ENCODE peak calls at places on chromosomes 6 and 20, in nine cellular contexts. One of them, this sample, is unnamed.

GRCh38 chr20:3729811-3730550 is 2.5 kb upstream of the HSPA12B start:
- DNase-seq in suprapubic skin: no peak
- DNase-seq in psoas muscle: no peak
- DNase-seq in kidney epithelial cell: no peak
- DNase-seq in fibroblast of pulmonary artery: no peak
- DNase-seq in GM06990: no peak
- DNase-seq in A549: no peak
- DNase-seq in ascending aorta: no peak
- DNase-seq in astrocyte: no peak
- DNase-seq in this sample: no peak

GRCh38 chr6:3291346-3291745 is 32.6 kb downstream of the PSMG4 start:
- DNase-seq in A549: no peak
- DNase-seq in fibroblast of pulmonary artery: no peak
- DNase-seq in suprapubic skin: no peak
- DNase-seq in ascending aorta: no peak
- DNase-seq in astrocyte: no peak
- DNase-seq in GM06990: no peak
- DNase-seq in psoas muscle: no peak
- DNase-seq in kidney epithelial cell: no peak
- DNase-seq in this sample: no peak

GRCh38 chr6:95095271-95095670 is 482.1 kb upstream of the MANEA start:
- DNase-seq in kidney epithelial cell: no peak
- DNase-seq in fibroblast of pulmonary artery: no peak
- DNase-seq in psoas muscle: no peak
- DNase-seq in astrocyte: no peak
- DNase-seq in GM06990: no peak
- DNase-seq in A549: no peak
- DNase-seq in suprapubic skin: no peak
- DNase-seq in ascending aorta: no peak
- DNase-seq in this sample: no peak

GRCh38 chr6:40444307-40444706 is 142.9 kb downstream of the LRFN2 start:
- DNase-seq in fibroblast of pulmonary artery: no peak
- DNase-seq in psoas muscle: no peak
- DNase-seq in A549: no peak
- DNase-seq in suprapubic skin: no peak
- DNase-seq in GM06990: no peak
- DNase-seq in ascending aorta: no peak
- DNase-seq in astrocyte: no peak
- DNase-seq in kidney epithelial cell: no peak
- DNase-seq in this sample: no peak

GRCh38 chr20:34522969-34523871 is 7.0 kb downstream of the DYNLRB1 start:
- DNase-seq in A549: peak; percentile 82
- DNase-seq in psoas muscle: peak; percentile 60
- DNase-seq in ascending aorta: no peak
- DNase-seq in fibroblast of pulmonary artery: peak; percentile 83
- DNase-seq in suprapubic skin: no peak
- DNase-seq in kidney epithelial cell: no peak
- DNase-seq in GM06990: peak; percentile 60
- DNase-seq in astrocyte: peak; percentile 46
- DNase-seq in this sample: peak; percentile 76

GRCh38 chr20:47120346-47120745 is 225.7 kb downstream of the EYA2 start:
- DNase-seq in ascending aorta: no peak
- DNase-seq in suprapubic skin: no peak
- DNase-seq in kidney epithelial cell: no peak
- DNase-seq in astrocyte: no peak
- DNase-seq in A549: no peak
- DNase-seq in GM06990: no peak
- DNase-seq in psoas muscle: no peak
- DNase-seq in fibroblast of pulmonary artery: no peak
- DNase-seq in this sample: no peak

GRCh38 chr6:32785781-32786533 is 22.6 kb upstream of the HLA-DQB2 start:
- DNase-seq in fibroblast of pulmonary artery: peak; percentile 70
- DNase-seq in psoas muscle: no peak
- DNase-seq in GM06990: no peak
- DNase-seq in ascending aorta: no peak
- DNase-seq in A549: peak; percentile 46
- DNase-seq in suprapubic skin: no peak
- DNase-seq in astrocyte: peak; percentile 22
- DNase-seq in kidney epithelial cell: no peak
- DNase-seq in this sample: peak; percentile 72

GRCh38 chr20:17757496-17757895 is 57.7 kb downstream of the BANF2 start:
- DNase-seq in ascending aorta: no peak
- DNase-seq in fibroblast of pulmonary artery: no peak
- DNase-seq in kidney epithelial cell: no peak
- DNase-seq in psoas muscle: no peak
- DNase-seq in GM06990: no peak
- DNase-seq in astrocyte: no peak
- DNase-seq in A549: no peak
- DNase-seq in suprapubic skin: no peak
- DNase-seq in this sample: no peak

GRCh38 chr6:165936096-165936495 is 231.6 kb downstream of the TBXT start:
- DNase-seq in astrocyte: no peak
- DNase-seq in kidney epithelial cell: no peak
- DNase-seq in ascending aorta: no peak
- DNase-seq in fibroblast of pulmonary artery: no peak
- DNase-seq in GM06990: no peak
- DNase-seq in suprapubic skin: no peak
- DNase-seq in psoas muscle: no peak
- DNase-seq in A549: no peak
- DNase-seq in this sample: no peak

GRCh38 chr6:165929607-165930006 is 238.0 kb downstream of the TBXT start:
- DNase-seq in astrocyte: no peak
- DNase-seq in A549: no peak
- DNase-seq in suprapubic skin: no peak
- DNase-seq in fibroblast of pulmonary artery: no peak
- DNase-seq in GM06990: no peak
- DNase-seq in kidney epithelial cell: no peak
- DNase-seq in ascending aorta: no peak
- DNase-seq in psoas muscle: no peak
- DNase-seq in this sample: no peak

GRCh38 chr6:165936660-165937059 is 231.0 kb downstream of the TBXT start:
- DNase-seq in kidney epithelial cell: no peak
- DNase-seq in astrocyte: no peak
- DNase-seq in fibroblast of pulmonary artery: no peak
- DNase-seq in GM06990: no peak
- DNase-seq in A549: no peak
- DNase-seq in ascending aorta: no peak
- DNase-seq in psoas muscle: no peak
- DNase-seq in suprapubic skin: no peak
- DNase-seq in this sample: no peak

GRCh38 chr6:165930668-165931067 is 237.0 kb downstream of the TBXT start:
- DNase-seq in astrocyte: no peak
- DNase-seq in ascending aorta: no peak
- DNase-seq in suprapubic skin: no peak
- DNase-seq in A549: no peak
- DNase-seq in kidney epithelial cell: no peak
- DNase-seq in GM06990: no peak
- DNase-seq in psoas muscle: no peak
- DNase-seq in fibroblast of pulmonary artery: no peak
- DNase-seq in this sample: no peak

DNA sequence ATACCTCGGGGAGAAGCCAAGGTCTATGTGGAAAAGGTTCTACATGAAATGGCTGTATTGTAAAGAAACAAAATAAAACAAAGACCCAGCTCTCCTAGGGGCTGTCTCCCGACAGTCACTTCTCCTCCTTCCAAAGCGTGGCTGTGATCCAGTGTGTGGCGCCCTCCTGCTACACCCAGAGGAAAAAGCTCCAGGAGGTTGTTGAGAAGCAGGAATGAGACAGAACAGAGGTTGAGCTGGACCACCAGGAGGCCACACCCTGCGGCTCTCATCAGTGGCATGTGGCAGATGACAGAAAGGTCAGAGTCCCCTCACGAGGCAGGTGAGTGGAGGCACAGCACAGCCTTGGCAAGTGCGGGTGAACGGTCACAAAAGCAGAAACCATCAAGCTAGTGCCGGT is 236.0 kb downstream of the TBXT start:
- DNase-seq in fibroblast of pulmonary artery: no peak
- DNase-seq in ascending aorta: no peak
- DNase-seq in psoas muscle: no peak
- DNase-seq in A549: no peak
- DNase-seq in astrocyte: no peak
- DNase-seq in kidney epithelial cell: no peak
- DNase-seq in GM06990: no peak
- DNase-seq in suprapubic skin: no peak
- DNase-seq in this sample: no peak
- H3K4me3 ChIP-seq in fibroblast of pulmonary artery: no peak overlapping the region
- H3K4me3 ChIP-seq in ascending aorta: no peak overlapping the region
- H3K4me3 ChIP-seq in psoas muscle: no peak overlapping the region
- H3K4me3 ChIP-seq in A549: no peak overlapping the region
- H3K4me3 ChIP-seq in astrocyte: no peak overlapping the region
- H3K4me3 ChIP-seq in kidney epithelial cell: no peak overlapping the region
- H3K4me3 ChIP-seq in GM06990: no peak overlapping the region
- H3K4me3 ChIP-seq in suprapubic skin: no peak overlapping the region
- H3K4me3 ChIP-seq in this sample: no peak overlapping the region

GRCh38 chr20:50792708-50793574 is 1.9 kb upstream of the BCAS4 start:
- DNase-seq in astrocyte: peak; percentile 22
- DNase-seq in suprapubic skin: no peak
- DNase-seq in ascending aorta: no peak
- DNase-seq in kidney epithelial cell: no peak
- DNase-seq in A549: no peak
- DNase-seq in psoas muscle: no peak
- DNase-seq in fibroblast of pulmonary artery: no peak
- DNase-seq in GM06990: no peak
- DNase-seq in this sample: no peak

GRCh38 chr20:50794181-50794845 is 548 bp upstream of the BCAS4 start:
- DNase-seq in astrocyte: no peak
- DNase-seq in GM06990: no peak
- DNase-seq in A549: no peak
- DNase-seq in ascending aorta: no peak
- DNase-seq in suprapubic skin: no peak
- DNase-seq in fibroblast of pulmonary artery: no peak
- DNase-seq in psoas muscle: no peak
- DNase-seq in kidney epithelial cell: no peak
- DNase-seq in this sample: no peak

GRCh38 chr20:50798650-50799049 is 3.8 kb downstream of the BCAS4 start:
- DNase-seq in kidney epithelial cell: no peak
- DNase-seq in astrocyte: no peak
- DNase-seq in suprapubic skin: no peak
- DNase-seq in GM06990: no peak
- DNase-seq in fibroblast of pulmonary artery: no peak
- DNase-seq in psoas muscle: no peak
- DNase-seq in A549: no peak
- DNase-seq in ascending aorta: no peak
- DNase-seq in this sample: peak; percentile 43

GRCh38 chr20:50797142-50797541 is 2.3 kb downstream of the BCAS4 start:
- DNase-seq in suprapubic skin: no peak
- DNase-seq in kidney epithelial cell: no peak
- DNase-seq in GM06990: no peak
- DNase-seq in fibroblast of pulmonary artery: no peak
- DNase-seq in astrocyte: no peak
- DNase-seq in ascending aorta: no peak
- DNase-seq in A549: no peak
- DNase-seq in psoas muscle: no peak
- DNase-seq in this sample: no peak

DNA sequence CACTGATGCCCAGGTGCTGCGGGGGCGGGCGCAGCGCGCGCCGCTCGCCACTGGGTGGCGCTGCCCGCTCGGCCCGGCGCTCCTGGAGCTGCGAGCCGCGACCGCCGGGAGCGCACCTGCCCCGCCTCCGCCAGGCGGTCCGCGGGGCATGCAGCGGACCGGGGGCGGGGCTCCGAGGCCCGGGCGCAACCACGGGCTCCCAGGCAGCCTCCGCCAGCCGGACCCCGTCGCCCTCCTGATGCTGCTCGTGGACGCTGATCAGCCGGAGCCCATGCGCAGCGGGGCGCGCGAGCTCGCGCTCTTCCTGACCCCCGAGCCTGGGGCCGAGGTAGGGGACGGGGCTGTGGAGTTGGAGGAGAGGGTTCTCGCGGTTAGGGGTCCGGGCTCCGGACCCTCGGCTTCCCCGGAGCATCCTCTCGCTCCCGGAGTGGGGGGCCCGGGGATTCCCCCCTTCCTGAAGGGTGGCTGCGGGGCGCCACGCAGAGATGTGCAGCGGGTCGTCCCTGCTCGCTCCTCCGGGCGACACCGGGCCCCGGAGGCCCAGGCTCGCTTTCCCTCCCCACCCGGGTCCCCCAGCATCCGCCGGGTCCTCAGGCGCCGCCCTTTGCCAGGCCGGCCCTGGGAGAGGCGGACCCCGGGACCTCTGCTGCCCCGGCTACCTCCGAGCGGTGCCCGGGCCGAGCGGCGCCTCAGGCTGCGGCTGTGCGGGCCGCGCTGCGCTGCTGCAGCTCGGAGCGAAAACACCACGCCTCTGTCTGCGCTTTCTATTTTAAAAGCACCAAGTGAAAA is at the start of gene BCAS4:
- DNase-seq in suprapubic skin: peak; percentile 71
- DNase-seq in psoas muscle: peak; percentile 67
- DNase-seq in A549: peak; percentile 84
- DNase-seq in astrocyte: peak; percentile 45
- DNase-seq in kidney epithelial cell: peak; percentile 38
- DNase-seq in fibroblast of pulmonary artery: peak; percentile 78
- DNase-seq in ascending aorta: peak; percentile 16
- DNase-seq in GM06990: peak; percentile 95
- DNase-seq in this sample: peak; percentile 83
- TF ChIP-seq CTCF in suprapubic skin: peak; percentile 94
- TF ChIP-seq CTCF in psoas muscle: peak; percentile 95
- TF ChIP-seq CTCF in A549: peak; percentile 98
- TF ChIP-seq CTCF in astrocyte: peak; percentile 72
- TF ChIP-seq CTCF in kidney epithelial cell: no peak
- TF ChIP-seq CTCF in fibroblast of pulmonary artery: peak; percentile 39
- TF ChIP-seq CTCF in ascending aorta: no peak
- TF ChIP-seq CTCF in GM06990: peak; percentile 50
- TF ChIP-seq CTCF in this sample: peak; percentile 50

DNA sequence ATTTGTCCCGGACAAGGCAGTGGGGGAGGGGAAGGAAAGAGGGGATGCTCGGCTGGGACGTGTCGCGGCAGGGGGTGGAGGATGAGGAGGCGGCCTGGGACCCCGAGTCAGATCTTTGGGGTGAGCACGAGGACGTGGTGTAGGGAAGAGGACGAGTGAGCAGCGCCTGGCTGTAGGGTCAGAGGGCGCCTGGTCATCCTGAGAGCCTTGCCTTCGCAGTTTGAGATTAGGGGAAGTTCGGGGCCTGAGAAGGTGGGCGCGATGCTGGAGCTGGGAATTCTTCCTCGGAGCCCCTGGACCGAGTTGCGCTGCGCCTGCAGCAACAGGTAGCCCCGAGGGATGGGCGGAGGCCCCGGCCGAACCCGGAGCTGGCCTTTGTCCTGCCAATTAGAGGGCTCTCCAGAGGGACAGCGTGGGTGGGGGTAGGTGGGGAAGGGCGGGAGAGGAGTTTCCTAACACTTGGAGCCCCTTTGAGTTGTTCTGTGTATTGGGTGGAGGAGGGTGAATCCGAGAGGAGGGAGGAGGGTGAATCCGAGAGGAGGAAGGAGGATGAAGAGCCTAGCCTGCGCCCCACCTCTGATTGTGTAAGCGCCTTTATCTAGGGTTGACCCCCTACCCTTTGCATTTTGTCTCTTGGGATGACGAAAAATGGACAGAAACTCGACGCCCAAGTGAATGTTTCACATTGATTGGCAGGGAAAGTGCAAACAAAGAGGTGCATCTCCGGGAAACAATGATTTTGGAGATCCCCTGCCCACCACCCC is 72.1 kb downstream of the SOX4 start:
- DNase-seq in A549: no peak
- DNase-seq in GM06990: peak; percentile 25
- DNase-seq in fibroblast of pulmonary artery: no peak
- DNase-seq in kidney epithelial cell: no peak
- DNase-seq in suprapubic skin: no peak
- DNase-seq in psoas muscle: no peak
- DNase-seq in astrocyte: no peak
- DNase-seq in ascending aorta: no peak
- DNase-seq in this sample: peak; percentile 8
- H3K4me3 ChIP-seq in A549: no peak overlapping the region
- H3K4me3 ChIP-seq in GM06990: peak overlapping the region; percentile 44
- H3K4me3 ChIP-seq in fibroblast of pulmonary artery: peak overlapping the region; percentile 69
- H3K4me3 ChIP-seq in kidney epithelial cell: peak overlapping the region; percentile 77
- H3K4me3 ChIP-seq in suprapubic skin: peak overlapping the region; percentile 56
- H3K4me3 ChIP-seq in psoas muscle: peak overlapping the region; percentile 67
- H3K4me3 ChIP-seq in astrocyte: peak overlapping the region; percentile 62
- H3K4me3 ChIP-seq in ascending aorta: peak overlapping the region; percentile 76
- H3K4me3 ChIP-seq in this sample: peak overlapping the region; percentile 63

GRCh38 chr6:7721654-7722053 is 4.2 kb upstream of the BMP6 start:
- DNase-seq in GM06990: no peak
- DNase-seq in suprapubic skin: no peak
- DNase-seq in kidney epithelial cell: no peak
- DNase-seq in A549: peak; percentile 55
- DNase-seq in astrocyte: no peak
- DNase-seq in ascending aorta: no peak
- DNase-seq in fibroblast of pulmonary artery: peak; percentile 69
- DNase-seq in psoas muscle: no peak
- DNase-seq in this sample: peak; percentile 73
- TF ChIP-seq CTCF in GM06990: peak; percentile 12
- TF ChIP-seq CTCF in suprapubic skin: no peak
- TF ChIP-seq CTCF in kidney epithelial cell: no peak
- TF ChIP-seq CTCF in A549: peak; percentile 53
- TF ChIP-seq CTCF in astrocyte: peak; percentile 37
- TF ChIP-seq CTCF in ascending aorta: peak; percentile 9
- TF ChIP-seq CTCF in fibroblast of pulmonary artery: peak; percentile 49
- TF ChIP-seq CTCF in psoas muscle: peak; percentile 20
- TF ChIP-seq CTCF in this sample: peak; percentile 34